ENCODE peak calls at places on chromosomes 16 and 17, in four cellular contexts. D is osteoblast, E is tibial nerve, Z is fibroblast of lung. L is an unnamed sample.

GRCh38 chr16:56421313-56421712 is 4.0 kb downstream of the AMFR start:
- DNase-seq in Z (no peak), D (no peak), E (no peak), L (no peak)

GRCh38 chr16:11990672-11991390 is 14.3 kb downstream of the SNX29 start:
- DNase-seq in E (no peak), Z (no peak), D (no peak), L (no peak)

GRCh38 chr17:78383725-78384471 is 5.4 kb downstream of the PGS1 start:
- DNase-seq in D (peak), E (peak), Z (peak), L (peak)

GRCh38 chr17:78979780-78980623 is at the start of gene LGALS3BP:
- DNase-seq in D (peak), Z (peak), E (peak), L (peak)

GRCh38 chr17:68428498-68429172 is 28.7 kb downstream of the WIPI1 start:
- DNase-seq in Z (no peak), D (peak), E (no peak), L (no peak)

GRCh38 chr16:11052080-11052808 is 107.9 kb downstream of the CLEC16A start:
- DNase-seq in Z (no peak), E (no peak), D (no peak), L (no peak)

GRCh38 chr17:47317119-47317518 is 6.6 kb upstream of the EFCAB13 start:
- DNase-seq in Z (peak), E (no peak), D (no peak), L (no peak)

GRCh38 chr17:80035687-80035936 is at the start of gene TBC1D16:
- DNase-seq in E (no peak), D (peak), Z (no peak), L (no peak)

GRCh38 chr17:38333635-38334295 is 10.0 kb downstream of the GPR179 start:
- DNase-seq in E (no peak), Z (no peak), D (peak), L (no peak)

GRCh38 chr17:40025991-40026815 is 11.0 kb downstream of the CSF3 start:
- DNase-seq in E (no peak), D (no peak), Z (peak), L (no peak)

GRCh38 chr17:58111676-58112075 is 28.5 kb downstream of the DYNLL2 start:
- DNase-seq in D (no peak), Z (no peak), E (no peak), L (no peak)

GRCh38 chr16:30741461-30741914 is 6.7 kb upstream of the PHKG2 start:
- DNase-seq in E (no peak), D (peak), Z (peak), L (no peak)

GRCh38 chr16:28866454-28866804 is 2.8 kb downstream of the SH2B1 start:
- DNase-seq in E (no peak), D (peak), Z (no peak), L (no peak)

GRCh38 chr17:81703747-81704654 is 834 bp downstream of the MRPL12 start:
- DNase-seq in D (peak), Z (no peak), E (no peak), L (no peak)

GRCh38 chr16:66493490-66494401 is 56.2 kb downstream of the TK2 start:
- DNase-seq in E (no peak), D (peak), Z (no peak), L (no peak)

GRCh38 chr17:46978489-46979022 is 497 bp downstream of the RPRML start:
- DNase-seq in E (no peak), Z (no peak), D (peak), L (no peak)

GRCh38 chr17:4742629-4743028 is 2.9 kb upstream of the CXCL16 start:
- DNase-seq in D (peak), E (no peak), Z (no peak), L (no peak)

GRCh38 chr17:61947367-61948078 is 19.7 kb upstream of the INTS2 start:
- DNase-seq in D (no peak), E (no peak), Z (no peak), L (no peak)

GRCh38 chr17:7005716-7006115 is 6.7 kb upstream of the RNASEK start:
- DNase-seq in E (no peak), Z (no peak), D (no peak), L (no peak)

GRCh38 chr16:2386990-2387389 is 42.3 kb upstream of the CCNF start:
- DNase-seq in Z (no peak), D (no peak), E (no peak), L (no peak)
- TF ChIP-seq CTCF in Z (peak), D (peak), E (no peak), L (no peak)

DNA sequence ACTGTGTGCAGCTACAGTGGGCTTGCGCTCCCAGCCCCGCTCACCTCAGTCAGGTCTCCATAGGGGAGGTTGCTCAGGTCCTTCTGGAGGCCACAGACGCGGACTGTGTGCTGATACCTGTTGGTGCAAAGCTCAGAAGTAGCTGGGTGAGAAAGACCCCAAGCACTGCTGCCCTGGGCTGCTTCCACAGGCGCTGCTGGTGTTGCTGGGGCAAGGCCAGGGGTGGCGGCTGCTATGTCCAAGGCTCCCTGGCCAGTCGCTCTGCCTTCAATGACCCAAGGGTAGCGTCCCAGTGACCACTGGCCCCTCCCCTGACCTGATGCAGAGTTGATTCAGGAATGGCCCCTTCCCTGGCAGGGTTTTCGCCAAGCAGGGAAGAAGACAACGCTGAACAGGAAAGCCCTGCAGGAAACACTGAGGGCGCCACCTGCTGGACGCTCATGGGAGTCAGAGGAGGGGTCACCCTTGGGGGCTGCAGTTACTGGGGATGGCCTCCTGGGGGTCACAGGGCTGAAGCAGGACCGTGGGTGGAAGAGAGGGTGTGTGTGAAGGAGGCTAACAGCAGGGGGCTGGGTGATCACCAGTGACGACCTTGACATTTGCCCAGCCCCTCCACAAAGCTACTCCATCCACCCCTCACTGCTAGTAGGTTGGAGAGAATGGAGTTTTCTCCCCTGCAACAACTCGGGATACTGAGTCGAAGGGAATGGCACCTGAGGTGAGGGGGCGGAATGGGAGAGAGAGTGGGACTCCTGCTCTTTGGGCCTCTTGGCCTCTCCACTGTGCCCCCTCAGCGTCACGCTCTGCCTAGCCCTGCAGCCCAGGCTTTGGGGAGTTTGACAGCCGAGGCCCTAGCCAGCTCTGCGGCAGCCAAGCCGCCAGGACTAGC is 38.3 kb downstream of the ABCC12 start:
- DNase-seq in Z (no peak), D (peak), E (peak), L (no peak)
- TF ChIP-seq CTCF in Z (peak), D (peak), E (peak), L (peak)

DNA sequence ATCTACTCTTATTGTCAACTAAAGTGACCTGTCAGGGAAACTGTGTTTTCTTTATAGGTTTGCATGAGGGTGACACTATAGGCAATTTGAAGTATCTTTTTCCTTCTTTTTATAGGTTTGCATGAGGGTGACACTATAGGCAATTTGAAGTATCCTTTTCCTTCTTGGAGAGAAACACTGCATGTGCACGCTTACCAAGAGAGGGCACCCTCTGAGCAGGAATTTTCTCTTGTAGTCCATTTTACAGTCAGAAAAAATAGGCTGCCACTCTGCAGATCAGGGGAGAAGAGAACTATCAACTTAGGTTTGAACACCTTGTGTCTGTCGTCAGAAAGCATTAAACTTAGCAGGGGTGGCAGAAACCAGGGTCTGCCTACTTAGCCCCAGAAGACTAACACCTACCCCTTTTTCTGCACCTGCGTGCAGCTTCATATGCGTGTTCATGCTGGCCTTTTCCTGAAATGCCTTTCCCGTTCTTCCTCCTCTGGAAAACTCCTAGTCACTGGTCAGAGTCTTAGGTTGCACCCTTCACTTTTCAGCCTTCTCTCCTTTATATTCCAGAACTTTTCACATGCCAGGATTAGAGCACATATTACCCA is 16.4 kb upstream of the SMIM36 start:
- DNase-seq in Z (peak), D (no peak), E (peak), L (peak)
- TF ChIP-seq CTCF in Z (peak), D (peak), E (peak), L (peak)

GRCh38 chr17:44005865-44006580 is 1.6 kb downstream of the NAGS start:
- DNase-seq in D (peak), E (no peak), Z (no peak), L (no peak)
- TF ChIP-seq CTCF in D (no peak), E (no peak), Z (no peak), L (peak)

GRCh38 chr16:191783-192294 is 11.6 kb downstream of the HBQ1 start:
- DNase-seq in Z (peak), D (no peak), E (no peak), L (no peak)

GRCh38 chr16:189604-190186 is 9.4 kb downstream of the HBQ1 start:
- DNase-seq in D (peak), Z (no peak), E (no peak), L (no peak)

GRCh38 chr16:187330-187729 is 7.1 kb downstream of the HBQ1 start:
- DNase-seq in E (no peak), Z (no peak), D (peak), L (no peak)

GRCh38 chr16:185691-186090 is 5.4 kb downstream of the HBQ1 start:
- DNase-seq in Z (no peak), D (peak), E (no peak), L (no peak)

DNA sequence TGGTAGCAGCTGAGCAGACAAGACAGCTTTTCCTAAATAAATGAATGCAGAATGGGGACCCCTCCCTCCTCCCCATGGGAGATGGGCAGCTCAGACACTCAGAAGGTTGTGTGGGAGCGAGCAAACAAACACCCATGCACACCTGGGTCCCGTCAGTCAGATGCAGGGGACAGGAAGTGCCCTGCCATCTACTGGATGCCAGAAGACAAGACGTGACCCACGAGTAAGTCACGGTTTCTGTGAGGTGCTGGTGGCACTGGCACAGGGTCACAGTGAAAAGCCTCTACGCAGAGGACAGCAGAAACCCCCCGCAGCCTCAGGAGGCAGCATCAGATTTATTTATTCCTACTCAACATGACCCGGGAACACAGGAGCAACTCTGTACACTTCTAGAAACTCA is 8.4 kb downstream of the HBQ1 start:
- DNase-seq in D (peak), E (no peak), Z (no peak), L (no peak)
- TF ChIP-seq CTCF in D (no peak), E (no peak), Z (no peak), L (no peak)

DNA sequence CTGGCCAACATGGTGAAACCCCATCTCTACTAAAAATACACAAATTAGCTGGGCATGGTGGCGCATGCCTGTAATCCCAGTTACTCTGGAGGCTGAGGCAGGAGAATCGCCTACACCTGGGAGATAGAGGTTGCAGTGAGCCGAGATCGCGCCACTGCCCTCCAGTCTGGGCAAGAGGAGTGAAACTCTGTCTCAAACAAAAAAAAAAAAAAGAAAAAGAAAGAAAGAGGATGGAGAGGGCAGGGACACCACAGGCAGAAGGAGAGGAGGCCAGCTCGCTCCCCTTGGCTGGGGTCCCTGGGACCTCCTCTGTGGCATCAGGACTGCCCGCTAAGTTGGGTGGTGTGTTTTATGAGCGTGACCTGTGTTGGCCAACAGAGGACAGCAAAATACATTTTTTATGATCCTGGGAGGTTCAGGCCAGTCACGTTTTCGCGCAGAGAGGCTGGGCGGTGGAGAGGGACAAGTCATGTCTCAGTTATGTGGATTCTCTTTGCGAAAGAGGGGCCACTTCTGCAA is 229.6 kb downstream of the MRTFB start:
- DNase-seq in Z (peak), D (peak), E (peak), L (peak)
- TF ChIP-seq CTCF in Z (peak), D (peak), E (peak), L (peak)

DNA sequence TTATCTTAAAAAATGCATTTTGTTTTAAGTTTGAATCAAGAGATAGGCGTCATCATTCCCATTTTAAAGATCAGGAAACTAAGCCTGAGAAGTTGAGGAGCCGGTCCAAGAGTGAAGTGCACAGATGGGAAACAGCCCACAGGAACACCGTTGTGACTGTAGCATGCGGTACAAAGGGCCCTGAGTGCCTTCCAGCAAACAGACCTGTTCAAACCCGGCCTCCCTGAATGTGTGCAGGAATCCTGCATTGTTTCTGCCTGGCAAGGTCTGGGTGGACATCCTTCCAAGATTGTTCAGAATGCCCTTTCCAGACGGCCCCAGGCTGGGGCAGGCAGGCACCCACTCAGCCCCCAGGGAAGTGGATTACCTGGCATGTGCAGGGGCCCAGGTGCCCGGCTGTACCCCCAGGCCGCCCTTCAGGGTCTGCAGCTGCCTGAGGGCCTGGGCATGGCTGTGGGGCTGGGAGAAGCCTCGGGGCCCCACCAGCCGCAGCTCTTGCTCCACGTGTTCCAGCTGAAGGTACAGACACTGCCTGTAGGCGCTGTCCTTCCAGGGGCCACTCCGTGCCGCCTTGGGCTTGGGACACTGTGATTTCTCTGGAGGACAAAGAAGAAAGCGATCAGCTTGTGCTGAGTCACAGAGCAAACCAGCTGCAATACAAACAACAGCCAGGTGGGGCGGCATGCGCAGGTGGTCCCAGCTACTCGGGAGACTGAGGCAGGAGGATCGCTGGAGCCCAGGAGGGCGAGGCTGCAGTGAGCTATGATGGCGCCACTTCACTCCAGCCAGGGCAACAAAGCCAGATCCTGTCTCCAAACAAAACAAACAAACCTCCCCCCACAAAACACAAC is 45.0 kb upstream of the GCSH start:
- DNase-seq in D (no peak), E (no peak), Z (no peak), L (no peak)
- TF ChIP-seq CTCF in D (peak), E (no peak), Z (no peak), L (no peak)

L was measured in AG09319.